ENCODE peak calls at places on chromosomes 7 and 10, in four cellular contexts. J, K, Z and I are unnamed samples.

GRCh38 chr10:90947025-90947960 is 26.4 kb upstream of the ANKRD1 start:
- DNase-seq in J (peak), K (no peak), Z (no peak), I (peak)

GRCh38 chr7:71414490-71414889 is 282.5 kb downstream of the GALNT17 start:
- DNase-seq in J (no peak), K (no peak), Z (no peak), I (no peak)

GRCh38 chr10:22246680-22247391 is 29.0 kb upstream of the EBLN1 start:
- DNase-seq in K (peak), J (peak), Z (peak), I (no peak)

GRCh38 chr10:31034041-31034918 is 2.6 kb upstream of the ZNF438 start:
- DNase-seq in J (peak), K (peak), Z (peak), I (no peak)

GRCh38 chr7:156625585-156625984 is 15.0 kb upstream of the RNF32 start:
- DNase-seq in K (no peak), J (no peak), Z (no peak), I (no peak)

GRCh38 chr10:131436467-131436866 is 124.9 kb upstream of the TCERG1L start:
- DNase-seq in Z (no peak), J (no peak), K (no peak), I (no peak)

GRCh38 chr7:45663167-45663921 is 89.2 kb downstream of the ADCY1 start:
- DNase-seq in J (peak), Z (peak), K (peak), I (no peak)

GRCh38 chr10:43854042-43854441 is 205.4 kb upstream of the ZNF32 start:
- DNase-seq in J (peak), Z (no peak), K (no peak), I (no peak)

GRCh38 chr7:28069788-28070187 is 110.8 kb downstream of the JAZF1 start:
- DNase-seq in K (peak), Z (peak), J (peak), I (no peak)

GRCh38 chr10:11745045-11745444 is 2.9 kb downstream of the ECHDC3 start:
- DNase-seq in Z (no peak), J (no peak), K (no peak), I (no peak)

GRCh38 chr7:50826371-50827172 is 43.9 kb upstream of the GRB10 start:
- DNase-seq in K (peak), J (peak), Z (peak), I (no peak)

GRCh38 chr7:140316165-140316661 is 82.1 kb downstream of the SLC37A3 start:
- DNase-seq in J (peak), K (peak), Z (peak), I (no peak)

GRCh38 chr7:12571691-12572090 is 1.2 kb downstream of the SCIN start:
- DNase-seq in J (no peak), K (no peak), Z (no peak), I (no peak)

GRCh38 chr7:67753891-67754290 is 757.3 kb downstream of the TYW1 start:
- DNase-seq in K (peak), J (no peak), Z (no peak), I (no peak)

GRCh38 chr7:44727346-44728262 is 21.0 kb upstream of the ZMIZ2 start:
- DNase-seq in K (peak), J (peak), Z (peak), I (no peak)

GRCh38 chr7:157432541-157432956 is 95.7 kb downstream of the DNAJB6 start:
- DNase-seq in J (peak), K (peak), Z (peak), I (peak)

GRCh38 chr7:134819401-134819800 is 40.0 kb downstream of the CALD1 start:
- DNase-seq in J (no peak), Z (no peak), K (no peak), I (no peak)

GRCh38 chr10:112360308-112361270 is 13.3 kb upstream of the ACSL5 start:
- DNase-seq in K (peak), J (peak), Z (peak), I (no peak)

GRCh38 chr7:140639366-140640053 is 1.1 kb downstream of the DENND2A start:
- DNase-seq in K (peak), J (peak), Z (peak), I (no peak)

GRCh38 chr10:74887614-74888284 is 61.3 kb downstream of the KAT6B start:
- DNase-seq in Z (no peak), J (no peak), K (no peak), I (no peak)

GRCh38 chr10:34758447-34758996 is 56.6 kb downstream of the PARD3 start:
- DNase-seq in K (peak), J (peak), Z (peak), I (no peak)

GRCh38 chr10:84164442-84164841 is 9.2 kb upstream of the GPR15LG start:
- DNase-seq in Z (no peak), K (no peak), J (no peak), I (no peak)

GRCh38 chr10:103506061-103506460 is 12.6 kb downstream of the NEURL1 start:
- DNase-seq in Z (no peak), K (no peak), J (no peak), I (no peak)

GRCh38 chr7:45253368-45253767 is 95.8 kb downstream of the RAMP3 start:
- DNase-seq in J (no peak), Z (peak), K (no peak), I (no peak)

GRCh38 chr7:118657391-118658005 is 433.0 kb downstream of the ANKRD7 start:
- DNase-seq in J (no peak), K (no peak), Z (no peak), I (no peak)

GRCh38 chr7:47503283-47503682 is 78.6 kb downstream of the TNS3 start:
- DNase-seq in K (peak), J (peak), Z (peak), I (no peak)

GRCh38 chr7:108239501-108240225 is 109.5 kb upstream of the LAMB4 start:
- DNase-seq in K (no peak), Z (no peak), J (no peak), I (no peak)

GRCh38 chr10:117441812-117442443 is 66.7 kb upstream of the PDZD8 start:
- DNase-seq in K (peak), Z (peak), J (no peak), I (no peak)

GRCh38 chr10:34446046-34446445 is 369.1 kb downstream of the PARD3 start:
- DNase-seq in K (peak), J (no peak), Z (no peak), I (no peak)

GRCh38 chr7:12788591-12788990 is 101.2 kb downstream of the ARL4A start:
- DNase-seq in K (no peak), J (no peak), Z (no peak), I (no peak)

DNA sequence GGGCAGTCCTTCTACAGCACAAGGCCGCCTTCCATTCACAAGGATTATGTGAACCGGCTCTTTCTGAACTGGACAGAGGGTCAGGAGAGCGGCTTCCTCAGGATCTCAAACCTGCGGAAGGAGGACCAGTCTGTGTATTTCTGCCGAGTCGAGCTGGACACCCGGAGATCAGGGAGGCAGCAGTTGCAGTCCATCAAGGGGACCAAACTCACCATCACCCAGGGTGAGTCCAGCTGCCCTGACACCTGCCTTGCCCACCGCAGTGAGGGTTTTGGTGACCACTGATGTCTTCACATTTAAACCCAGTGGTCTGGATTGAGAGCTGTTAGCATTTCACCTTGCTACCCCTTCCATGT is 918 bp downstream of the PILRB start:
- DNase-seq in J (no peak), K (no peak), Z (no peak), I (no peak)
- H3K4me3 ChIP-seq in J (no peak), K (no peak), Z (no peak), I (no peak)

DNA sequence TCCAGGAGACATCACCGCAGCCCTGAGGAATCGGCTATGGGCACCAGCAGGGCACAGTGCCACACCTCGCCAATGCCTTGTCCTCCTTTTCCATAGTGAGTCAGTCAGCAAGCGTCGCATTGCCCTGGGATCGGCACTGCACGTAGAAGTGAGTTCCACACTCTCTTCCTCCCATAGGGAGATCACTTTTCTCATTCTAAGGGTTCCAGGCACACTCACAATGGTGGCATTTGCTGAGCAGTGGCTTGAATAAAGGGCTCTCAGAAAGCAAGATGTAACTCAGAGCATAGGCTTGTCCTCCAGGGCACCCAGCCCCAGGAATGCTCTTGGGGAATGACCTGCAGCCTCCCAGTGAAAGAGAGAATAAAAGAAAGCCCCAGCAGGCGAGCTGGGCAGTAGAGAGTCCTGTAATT is 1.1 kb upstream of the VIM start:
- DNase-seq in J (no peak), K (no peak), Z (no peak), I (no peak)
- H3K4me3 ChIP-seq in J (no peak), K (no peak), Z (peak), I (no peak)

DNA sequence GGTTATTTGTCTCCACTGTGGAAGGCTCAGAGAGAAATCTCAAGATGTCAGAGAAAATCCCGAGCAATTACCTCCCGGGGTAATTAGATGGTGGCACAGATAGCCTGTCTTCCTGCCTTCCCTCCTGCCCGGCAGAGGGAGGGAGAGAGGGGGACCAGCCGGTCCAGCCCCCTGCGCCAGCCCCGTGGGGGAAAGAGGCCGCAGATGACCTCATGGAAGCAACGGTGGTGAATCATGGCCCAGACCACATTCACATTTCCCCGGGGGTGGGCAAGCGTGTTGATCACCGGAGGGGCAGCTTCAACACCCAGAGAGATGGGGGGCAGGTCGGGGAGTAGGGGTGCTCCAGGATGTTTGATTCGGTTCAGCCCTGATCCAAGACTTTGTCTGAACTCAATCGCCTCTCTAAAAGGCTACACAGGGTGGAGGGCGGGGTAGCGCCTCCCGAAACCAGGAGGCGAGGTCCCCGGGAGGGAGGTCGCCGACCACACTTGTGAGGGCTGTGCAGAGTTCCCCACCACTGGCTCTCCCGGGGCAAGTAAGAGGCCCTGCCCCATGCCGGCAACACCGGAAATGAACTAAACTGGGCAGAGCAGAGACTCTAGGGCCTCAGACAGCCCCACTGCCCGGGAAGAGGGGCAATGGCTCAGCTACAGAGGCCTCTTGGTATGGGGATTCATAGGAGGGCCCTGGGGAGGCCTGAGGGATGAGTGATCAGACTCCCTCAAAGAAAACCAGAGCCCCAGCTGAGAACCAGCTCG is 89.1 kb upstream of the MYL10 start:
- DNase-seq in J (peak), K (peak), Z (no peak), I (no peak)
- H3K4me3 ChIP-seq in J (no peak), K (no peak), Z (no peak), I (no peak)

GRCh38 chr10:114629083-114629823 is 28.8 kb downstream of the ABLIM1 start:
- DNase-seq in Z (no peak), J (no peak), K (no peak), I (no peak)
- H3K4me3 ChIP-seq in Z (no peak), J (no peak), K (no peak), I (no peak)

GRCh38 chr10:123147635-123148413 is at the start of gene HMX2:
- DNase-seq in K (no peak), J (no peak), Z (no peak), I (peak)

GRCh38 chr10:123148414-123149161 is 652 bp downstream of the HMX2 start:
- DNase-seq in Z (no peak), J (no peak), K (no peak), I (no peak)

GRCh38 chr10:123146013-123146891 is 1.7 kb upstream of the HMX2 start:
- DNase-seq in J (no peak), Z (no peak), K (no peak), I (no peak)

GRCh38 chr10:123145542-123146012 is 2.4 kb upstream of the HMX2 start:
- DNase-seq in Z (no peak), J (no peak), K (no peak), I (no peak)

GRCh38 chr10:123146892-123147634 is 873 bp upstream of the HMX2 start:
- DNase-seq in J (no peak), K (no peak), Z (no peak), I (no peak)
- H3K4me3 ChIP-seq in J (no peak), K (no peak), Z (no peak), I (no peak)

GRCh38 chr7:38463277-38464224 is 167.6 kb downstream of the AMPH start:
- DNase-seq in J (peak), K (peak), Z (peak), I (peak)
- H3K4me3 ChIP-seq in J (no peak), K (no peak), Z (no peak), I (no peak)